ENCODE peak calls at places on chromosomes 6 and 20, in five cellular contexts. One of them, this sample, is unnamed.
A peak's percentile ranks its signal among the peaks of the same experiment; 100 is the strongest.

GRCh38 chr6:169907419-169908115 is 156.1 kb downstream of the ERMARD start:
- DNase-seq in colonic mucosa: no peak
- DNase-seq in glutamatergic neuron: no peak
- DNase-seq in GM13976: no peak
- DNase-seq in mesothelial cell of epicardium: no peak
- DNase-seq in this sample: no peak

GRCh38 chr6:111764238-111765182 is 108.7 kb downstream of the FYN start:
- DNase-seq in colonic mucosa: no peak
- DNase-seq in glutamatergic neuron: no peak
- DNase-seq in GM13976: peak; percentile 66
- DNase-seq in mesothelial cell of epicardium: no peak
- DNase-seq in this sample: peak; percentile 81

GRCh38 chr6:45576648-45577624 is 199.2 kb upstream of the SUPT3H start:
- DNase-seq in colonic mucosa: no peak
- DNase-seq in glutamatergic neuron: no peak
- DNase-seq in GM13976: no peak
- DNase-seq in mesothelial cell of epicardium: no peak
- DNase-seq in this sample: no peak

GRCh38 chr6:382883-383420 is 8.6 kb upstream of the IRF4 start:
- DNase-seq in colonic mucosa: no peak
- DNase-seq in glutamatergic neuron: no peak
- DNase-seq in GM13976: no peak
- DNase-seq in mesothelial cell of epicardium: no peak
- DNase-seq in this sample: no peak

GRCh38 chr20:14958626-14959025 is 621.2 kb upstream of the FLRT3 start:
- DNase-seq in colonic mucosa: no peak
- DNase-seq in glutamatergic neuron: no peak
- DNase-seq in GM13976: no peak
- DNase-seq in mesothelial cell of epicardium: no peak
- DNase-seq in this sample: no peak

GRCh38 chr6:131950767-131951575 is at the start of gene CCN2:
- DNase-seq in colonic mucosa: peak; percentile 86
- DNase-seq in glutamatergic neuron: peak; percentile 58
- DNase-seq in GM13976: peak; percentile 36
- DNase-seq in mesothelial cell of epicardium: peak; percentile 93
- DNase-seq in this sample: peak; percentile 13

GRCh38 chr6:6599468-6599873 is 11.0 kb downstream of the LY86 start:
- DNase-seq in colonic mucosa: no peak
- DNase-seq in glutamatergic neuron: no peak
- DNase-seq in GM13976: no peak
- DNase-seq in mesothelial cell of epicardium: no peak
- DNase-seq in this sample: no peak

GRCh38 chr20:57953638-57954037 is 243.8 kb upstream of the PMEPA1 start:
- DNase-seq in colonic mucosa: no peak
- DNase-seq in glutamatergic neuron: no peak
- DNase-seq in GM13976: no peak
- DNase-seq in mesothelial cell of epicardium: no peak
- DNase-seq in this sample: no peak

GRCh38 chr20:45975686-45976085 is 3.7 kb upstream of the ZNF335 start:
- DNase-seq in colonic mucosa: no peak
- DNase-seq in glutamatergic neuron: no peak
- DNase-seq in GM13976: no peak
- DNase-seq in mesothelial cell of epicardium: no peak
- DNase-seq in this sample: no peak

GRCh38 chr20:50783390-50783789 is 11.5 kb upstream of the BCAS4 start:
- DNase-seq in colonic mucosa: no peak
- DNase-seq in glutamatergic neuron: no peak
- DNase-seq in GM13976: no peak
- DNase-seq in mesothelial cell of epicardium: no peak
- DNase-seq in this sample: no peak

GRCh38 chr20:31570735-31571617 is 34.1 kb upstream of the ID1 start:
- DNase-seq in colonic mucosa: no peak
- DNase-seq in glutamatergic neuron: no peak
- DNase-seq in GM13976: no peak
- DNase-seq in mesothelial cell of epicardium: no peak
- DNase-seq in this sample: no peak

GRCh38 chr6:112522600-112522999 is 175.5 kb downstream of the RFPL4B start:
- DNase-seq in colonic mucosa: no peak
- DNase-seq in glutamatergic neuron: no peak
- DNase-seq in GM13976: no peak
- DNase-seq in mesothelial cell of epicardium: no peak
- DNase-seq in this sample: no peak

GRCh38 chr6:113412589-113413367 is 444.4 kb upstream of the MARCKS start:
- DNase-seq in colonic mucosa: no peak
- DNase-seq in glutamatergic neuron: no peak
- DNase-seq in GM13976: no peak
- DNase-seq in mesothelial cell of epicardium: no peak
- DNase-seq in this sample: no peak

GRCh38 chr6:159691133-159691962 is 1.7 kb downstream of the SOD2 start:
- DNase-seq in colonic mucosa: peak; percentile 57
- DNase-seq in glutamatergic neuron: no peak
- DNase-seq in GM13976: peak; percentile 63
- DNase-seq in mesothelial cell of epicardium: no peak
- DNase-seq in this sample: peak; percentile 20

GRCh38 chr6:128557086-128557485 is 36.7 kb upstream of the PTPRK start:
- DNase-seq in colonic mucosa: no peak
- DNase-seq in glutamatergic neuron: no peak
- DNase-seq in GM13976: no peak
- DNase-seq in mesothelial cell of epicardium: no peak
- DNase-seq in this sample: no peak

GRCh38 chr6:10414766-10415592 is at the start of gene TFAP2A:
- DNase-seq in colonic mucosa: no peak
- DNase-seq in glutamatergic neuron: no peak
- DNase-seq in GM13976: no peak
- DNase-seq in mesothelial cell of epicardium: peak; percentile 67
- DNase-seq in this sample: no peak

GRCh38 chr6:34132486-34133185 is 13.3 kb downstream of the GRM4 start:
- DNase-seq in colonic mucosa: no peak
- DNase-seq in glutamatergic neuron: no peak
- DNase-seq in GM13976: peak; percentile 70
- DNase-seq in mesothelial cell of epicardium: peak; percentile 85
- DNase-seq in this sample: peak; percentile 43

GRCh38 chr6:44367686-44368085 is 19.8 kb upstream of the CDC5L start:
- DNase-seq in colonic mucosa: no peak
- DNase-seq in glutamatergic neuron: no peak
- DNase-seq in GM13976: no peak
- DNase-seq in mesothelial cell of epicardium: no peak
- DNase-seq in this sample: no peak

DNA sequence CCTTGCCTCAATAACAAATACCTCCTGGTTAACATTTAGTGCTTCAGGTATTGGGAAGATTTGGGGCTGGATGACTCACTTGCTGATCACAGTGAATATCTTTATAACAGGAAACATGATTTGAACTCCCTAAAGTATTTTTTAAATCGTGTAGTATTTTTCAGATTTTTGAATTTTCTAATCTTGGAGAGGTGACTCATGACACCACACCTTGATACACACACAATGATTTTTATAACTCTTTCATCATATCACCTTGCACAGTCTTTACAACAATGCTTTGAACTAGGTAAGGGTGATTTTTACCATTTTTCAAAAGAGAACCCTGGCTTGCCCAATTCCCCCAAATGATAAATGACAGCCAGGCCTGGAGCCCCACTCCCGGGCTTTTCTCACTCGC is 273.5 kb downstream of the UST start:
- DNase-seq in colonic mucosa: no peak
- DNase-seq in glutamatergic neuron: no peak
- DNase-seq in GM13976: no peak
- DNase-seq in mesothelial cell of epicardium: no peak
- DNase-seq in this sample: no peak
- TF ChIP-seq CTCF in colonic mucosa: no peak
- TF ChIP-seq CTCF in glutamatergic neuron: no peak
- TF ChIP-seq CTCF in GM13976: no peak
- TF ChIP-seq CTCF in mesothelial cell of epicardium: no peak
- TF ChIP-seq CTCF in this sample: no peak

GRCh38 chr6:84417261-84417660 is 189.8 kb upstream of the CEP162 start:
- DNase-seq in colonic mucosa: no peak
- DNase-seq in glutamatergic neuron: no peak
- DNase-seq in GM13976: no peak
- DNase-seq in mesothelial cell of epicardium: no peak
- DNase-seq in this sample: no peak

GRCh38 chr6:84421031-84421430 is 193.6 kb upstream of the CEP162 start:
- DNase-seq in colonic mucosa: no peak
- DNase-seq in glutamatergic neuron: no peak
- DNase-seq in GM13976: no peak
- DNase-seq in mesothelial cell of epicardium: no peak
- DNase-seq in this sample: no peak

GRCh38 chr6:84424956-84425355 is 197.5 kb upstream of the CEP162 start:
- DNase-seq in colonic mucosa: no peak
- DNase-seq in glutamatergic neuron: no peak
- DNase-seq in GM13976: no peak
- DNase-seq in mesothelial cell of epicardium: no peak
- DNase-seq in this sample: no peak

GRCh38 chr6:84426002-84426705 is 198.7 kb upstream of the CEP162 start:
- DNase-seq in colonic mucosa: no peak
- DNase-seq in glutamatergic neuron: no peak
- DNase-seq in GM13976: no peak
- DNase-seq in mesothelial cell of epicardium: no peak
- DNase-seq in this sample: no peak

GRCh38 chr6:84422380-84422968 is 195.0 kb upstream of the CEP162 start:
- DNase-seq in colonic mucosa: peak; percentile 20
- DNase-seq in glutamatergic neuron: peak; percentile 90
- DNase-seq in GM13976: peak; percentile 26
- DNase-seq in mesothelial cell of epicardium: peak; percentile 85
- DNase-seq in this sample: peak; percentile 38
- TF ChIP-seq CTCF in colonic mucosa: peak; percentile 32
- TF ChIP-seq CTCF in glutamatergic neuron: peak; percentile 95
- TF ChIP-seq CTCF in GM13976: peak; percentile 51
- TF ChIP-seq CTCF in mesothelial cell of epicardium: peak; percentile 67
- TF ChIP-seq CTCF in this sample: peak; percentile 32

GRCh38 chr6:35730745-35731413 is 6.0 kb upstream of the ARMC12 start:
- DNase-seq in colonic mucosa: no peak
- DNase-seq in glutamatergic neuron: no peak
- DNase-seq in GM13976: no peak
- DNase-seq in mesothelial cell of epicardium: no peak
- DNase-seq in this sample: no peak

GRCh38 chr6:35729722-35730121 is 7.1 kb upstream of the ARMC12 start:
- DNase-seq in colonic mucosa: peak; percentile 57
- DNase-seq in glutamatergic neuron: no peak
- DNase-seq in GM13976: no peak
- DNase-seq in mesothelial cell of epicardium: no peak
- DNase-seq in this sample: peak; percentile 8

GRCh38 chr6:35733633-35734032 is 3.2 kb upstream of the ARMC12 start:
- DNase-seq in colonic mucosa: no peak
- DNase-seq in glutamatergic neuron: no peak
- DNase-seq in GM13976: no peak
- DNase-seq in mesothelial cell of epicardium: no peak
- DNase-seq in this sample: no peak

GRCh38 chr6:35731414-35731735 is 5.5 kb upstream of the ARMC12 start:
- DNase-seq in colonic mucosa: peak; percentile 96
- DNase-seq in glutamatergic neuron: peak; percentile 97
- DNase-seq in GM13976: peak; percentile 92
- DNase-seq in mesothelial cell of epicardium: peak; percentile 89
- DNase-seq in this sample: peak; percentile 99

DNA sequence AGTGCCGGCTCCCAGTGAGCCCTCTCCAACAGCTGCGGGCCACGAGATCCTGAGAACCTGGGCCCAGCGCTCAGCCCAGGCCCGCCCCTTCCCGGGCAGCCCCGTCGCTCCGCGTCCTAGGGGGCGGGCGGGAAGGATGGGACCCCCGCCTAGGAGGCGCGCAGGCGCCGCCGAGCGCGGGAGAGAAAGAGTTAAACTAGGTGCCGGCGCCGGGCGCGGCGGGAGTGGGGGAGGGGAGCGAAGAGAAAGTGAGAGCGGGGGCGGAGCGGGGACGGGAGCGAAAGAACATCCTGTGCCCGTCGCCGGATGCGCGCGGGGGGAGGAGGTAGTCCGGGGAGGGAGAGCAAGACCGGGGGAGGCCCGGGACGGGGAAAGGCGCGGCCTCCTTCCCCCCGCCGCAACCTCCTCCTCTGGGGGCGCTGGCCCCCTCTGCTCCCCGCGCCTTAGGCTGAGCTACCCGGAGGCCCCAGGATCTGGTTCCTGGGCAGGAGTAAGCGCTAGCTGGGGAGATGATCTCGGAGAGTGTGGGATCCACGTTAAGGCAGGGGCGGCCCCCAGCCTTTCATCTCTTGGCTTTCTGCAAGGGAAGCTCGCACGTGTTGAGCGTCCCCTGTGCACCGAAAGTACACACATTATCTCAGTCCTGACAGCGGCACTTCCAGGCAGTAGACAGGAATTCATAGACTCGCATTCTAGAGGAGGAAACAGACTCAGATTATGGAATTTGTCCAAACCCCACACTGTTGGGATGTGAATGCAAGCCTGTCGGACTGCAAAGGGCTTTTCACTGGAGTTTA is 4.9 kb upstream of the ARMC12 start:
- DNase-seq in colonic mucosa: peak; percentile 97
- DNase-seq in glutamatergic neuron: peak; percentile 88
- DNase-seq in GM13976: peak; percentile 93
- DNase-seq in mesothelial cell of epicardium: peak; percentile 90
- DNase-seq in this sample: peak; percentile 98
- TF ChIP-seq CTCF in colonic mucosa: no peak
- TF ChIP-seq CTCF in glutamatergic neuron: no peak
- TF ChIP-seq CTCF in GM13976: no peak
- TF ChIP-seq CTCF in mesothelial cell of epicardium: no peak
- TF ChIP-seq CTCF in this sample: no peak

DNA sequence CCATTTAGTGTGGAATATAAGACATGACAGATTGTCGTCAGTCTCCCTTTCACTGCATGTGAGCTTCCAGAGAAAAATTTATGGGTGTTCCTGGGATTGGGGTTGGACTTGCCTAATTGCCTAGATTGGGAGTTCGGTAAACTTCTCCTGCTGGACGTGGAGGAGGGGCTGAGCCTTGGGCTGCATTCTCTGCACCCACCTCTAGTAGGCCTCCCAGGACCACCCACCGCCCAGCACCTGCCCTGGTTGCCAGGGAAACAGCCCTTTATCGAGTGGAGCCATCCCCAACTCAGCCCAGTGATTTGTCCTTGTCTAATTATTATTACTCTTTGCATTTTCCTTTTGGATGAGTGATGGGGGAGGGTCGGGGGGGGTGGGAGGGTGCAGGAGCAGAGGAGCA is 104.3 kb downstream of the DHX35 start:
- DNase-seq in colonic mucosa: no peak
- DNase-seq in glutamatergic neuron: peak; percentile 60
- DNase-seq in GM13976: no peak
- DNase-seq in mesothelial cell of epicardium: peak; percentile 71
- DNase-seq in this sample: no peak
- TF ChIP-seq CTCF in colonic mucosa: no peak
- TF ChIP-seq CTCF in glutamatergic neuron: peak; percentile 47
- TF ChIP-seq CTCF in GM13976: no peak
- TF ChIP-seq CTCF in mesothelial cell of epicardium: peak; percentile 23
- TF ChIP-seq CTCF in this sample: no peak

DNA sequence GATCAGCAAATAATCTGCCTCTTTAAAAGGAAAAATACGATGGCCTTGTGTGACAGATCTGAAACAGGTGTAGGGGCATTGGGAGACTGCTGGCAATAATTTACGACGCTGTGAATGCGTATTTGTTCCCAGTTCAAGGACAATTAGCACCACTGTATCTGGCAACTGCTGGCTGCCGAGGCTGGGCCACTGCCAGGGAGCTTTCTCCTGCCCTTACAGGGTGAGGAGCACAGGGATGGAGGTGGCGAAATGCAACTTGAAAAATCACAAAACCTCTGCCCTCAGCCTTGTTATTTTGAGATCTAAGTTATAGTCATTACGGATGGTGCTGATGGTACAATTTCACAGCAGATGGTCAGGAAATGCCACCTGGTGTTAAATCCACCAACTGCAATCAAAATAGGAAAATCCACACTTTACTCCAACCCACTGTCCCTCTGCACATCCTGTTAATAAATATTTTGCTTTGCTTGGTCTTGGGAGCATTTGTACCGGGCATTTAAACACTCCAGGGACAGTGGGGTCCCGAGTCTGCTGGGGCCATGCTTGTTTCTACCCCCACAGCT is 6.4 kb downstream of the MYLK4 start:
- DNase-seq in colonic mucosa: no peak
- DNase-seq in glutamatergic neuron: no peak
- DNase-seq in GM13976: no peak
- DNase-seq in mesothelial cell of epicardium: no peak
- DNase-seq in this sample: no peak
- TF ChIP-seq CTCF in colonic mucosa: no peak
- TF ChIP-seq CTCF in glutamatergic neuron: peak; percentile 40
- TF ChIP-seq CTCF in GM13976: no peak
- TF ChIP-seq CTCF in mesothelial cell of epicardium: no peak
- TF ChIP-seq CTCF in this sample: no peak

This sample was measured in activated CD8-positive, alpha-beta T cell treated with anti-CD3 and anti-CD28 coated beads for 36 hours.